ENCODE peak calls at places on chromosome 1, in four cellular contexts. P is left ventricle myocardium superior, T is cardiac muscle cell, V is heart left ventricle. E is an unnamed sample.

GRCh38 chr1:200081151-200081981 is 53.9 kb downstream of the NR5A2 start:
- DNase-seq in V (no peak), T (no peak), P (no peak), E (peak; percentile 90)

GRCh38 chr1:230423936-230424335 is 2.2 kb downstream of the PGBD5 start:
- DNase-seq in V (no peak), P (no peak), T (no peak), E (no peak)

GRCh38 chr1:214838351-214838750 is 235.4 kb downstream of the CENPF start:
- DNase-seq in P (no peak), V (no peak), T (no peak), E (no peak)

GRCh38 chr1:162596514-162597170 is 35.1 kb downstream of the UAP1 start:
- DNase-seq in P (no peak), V (no peak), T (no peak), E (no peak)

GRCh38 chr1:107926436-107927080 is 38.4 kb downstream of the VAV3 start:
- DNase-seq in P (no peak), V (no peak), T (no peak), E (no peak)

GRCh38 chr1:160144921-160145320 is 6.5 kb upstream of the ATP1A4 start:
- DNase-seq in T (no peak), P (no peak), V (no peak), E (no peak)

GRCh38 chr1:88061106-88061829 is 622.8 kb upstream of the PKN2 start:
- DNase-seq in V (no peak), T (peak; percentile 80), P (peak; percentile 43), E (peak; percentile 71)

GRCh38 chr1:21216835-21217811 is 40.4 kb upstream of the EIF4G3 start:
- DNase-seq in V (no peak), T (peak; percentile 61), P (peak; percentile 57), E (peak; percentile 44)

GRCh38 chr1:187566371-187566770 is 737.6 kb downstream of the PLA2G4A start:
- DNase-seq in T (no peak), V (no peak), P (no peak), E (no peak)